ENCODE peak calls at places on chromosomes 3 and 15, in five cellular contexts. L is mammary epithelial cell, W is epithelial cell of esophagus, Y is SJSA1, F is lower lobe of right lung. A is an unnamed sample.

GRCh38 chr3:157369712-157370447 is 66.8 kb upstream of the PTX3 start:
- DNase-seq in L (no peak), W (no peak), Y (no peak), F (no peak), A (no peak)

GRCh38 chr15:52438047-52438446 is 90.6 kb downstream of the MYO5A start:
- DNase-seq in L (no peak), W (peak; percentile 74), Y (no peak), F (no peak), A (peak; percentile 49)

GRCh38 chr15:33132722-33133345 is 61.7 kb downstream of the FMN1 start:
- DNase-seq in L (peak; percentile 92), W (peak; percentile 95), Y (no peak), F (no peak), A (no peak)

GRCh38 chr15:78415284-78415683 is 22.7 kb upstream of the IREB2 start:
- DNase-seq in L (peak; percentile 22), W (peak; percentile 54), Y (no peak), F (no peak), A (no peak)

GRCh38 chr15:57364282-57365007 is 11.9 kb upstream of the CGNL1 start:
- DNase-seq in L (no peak), W (no peak), Y (no peak), F (no peak), A (peak; percentile 53)

GRCh38 chr3:12662593-12663310 is 1.2 kb downstream of the RAF1 start:
- DNase-seq in L (peak; percentile 75), W (peak; percentile 82), Y (peak; percentile 46), F (peak; percentile 54), A (peak; percentile 48)

GRCh38 chr3:103056953-103057450 is 622.2 kb downstream of the ZPLD1 start:
- DNase-seq in L (no peak), W (no peak), Y (no peak), F (no peak), A (no peak)

GRCh38 chr15:41798607-41799487 is 24.6 kb downstream of the MAPKBP1 start:
- DNase-seq in L (no peak), W (no peak), Y (no peak), F (no peak), A (no peak)

GRCh38 chr3:79016587-79017380 is 751.0 kb downstream of the ROBO1 start:
- DNase-seq in L (peak; percentile 37), W (peak; percentile 30), Y (no peak), F (no peak), A (no peak)

GRCh38 chr3:53221827-53222182 is 34.0 kb downstream of the TKT start:
- DNase-seq in L (no peak), W (no peak), Y (no peak), F (peak; percentile 9), A (peak; percentile 5)

GRCh38 chr15:31569836-31570235 is 243.2 kb downstream of the KLF13 start:
- DNase-seq in L (no peak), W (no peak), Y (no peak), F (no peak), A (no peak)

GRCh38 chr15:96264801-96265515 is 65.5 kb upstream of the NR2F2 start:
- DNase-seq in L (peak; percentile 81), W (peak; percentile 53), Y (peak; percentile 59), F (no peak), A (no peak)

GRCh38 chr3:52522651-52523251 is 10.9 kb downstream of the NT5DC2 start:
- DNase-seq in L (no peak), W (no peak), Y (no peak), F (peak; percentile 37), A (peak; percentile 30)

GRCh38 chr15:26628879-26629529 is 143.9 kb downstream of the GABRB3 start:
- DNase-seq in L (no peak), W (peak; percentile 50), Y (no peak), F (peak; percentile 85), A (no peak)

GRCh38 chr3:122577409-122578028 is at the start of gene PARP15:
- DNase-seq in L (no peak), W (no peak), Y (no peak), F (peak; percentile 51), A (no peak)

GRCh38 chr3:39137991-39138803 is 15.2 kb downstream of the CSRNP1 start:
- DNase-seq in L (no peak), W (no peak), Y (no peak), F (no peak), A (no peak)

GRCh38 chr3:178474526-178474925 is 61.7 kb upstream of the KCNMB2 start:
- DNase-seq in L (no peak), W (no peak), Y (no peak), F (no peak), A (no peak)

GRCh38 chr3:157354722-157355121 is 81.9 kb upstream of the PTX3 start:
- DNase-seq in L (no peak), W (peak; percentile 30), Y (no peak), F (no peak), A (no peak)

GRCh38 chr3:10505050-10505790 is at the start of gene ATP2B2:
- DNase-seq in L (no peak), W (no peak), Y (no peak), F (no peak), A (no peak)

GRCh38 chr3:52606373-52607085 is 70.1 kb downstream of the UQCC5 start:
- DNase-seq in L (peak; percentile 92), W (peak; percentile 95), Y (no peak), F (no peak), A (no peak)

GRCh38 chr3:78895528-78895927 is 872.3 kb downstream of the ROBO1 start:
- DNase-seq in L (no peak), W (no peak), Y (no peak), F (no peak), A (no peak)

GRCh38 chr3:57746156-57747125 is 9.7 kb upstream of the SLMAP start:
- DNase-seq in L (no peak), W (no peak), Y (no peak), F (no peak), A (no peak)

GRCh38 chr3:195903950-195904290 is 4.4 kb downstream of the TNK2 start:
- DNase-seq in L (no peak), W (no peak), Y (no peak), F (peak; percentile 36), A (peak; percentile 3)

GRCh38 chr3:122942937-122943827 is 84.4 kb downstream of the SEMA5B start:
- DNase-seq in L (peak; percentile 52), W (peak; percentile 72), Y (peak; percentile 74), F (peak; percentile 78), A (no peak)

GRCh38 chr3:80997622-80998021 is 763.8 kb downstream of the GBE1 start:
- DNase-seq in L (no peak), W (no peak), Y (no peak), F (no peak), A (no peak)

GRCh38 chr3:172127929-172128580 is 88.7 kb downstream of the FNDC3B start:
- DNase-seq in L (no peak), W (no peak), Y (no peak), F (no peak), A (no peak)

GRCh38 chr3:15932348-15933300 is 134.8 kb upstream of the ANKRD28 start:
- DNase-seq in L (no peak), W (no peak), Y (no peak), F (no peak), A (no peak)

GRCh38 chr3:188358787-188359493 is 205.0 kb downstream of the LPP start:
- DNase-seq in L (no peak), W (no peak), Y (no peak), F (no peak), A (no peak)

GRCh38 chr15:95291878-95292472 is 1038.5 kb upstream of the NR2F2 start:
- DNase-seq in L (peak; percentile 27), W (peak; percentile 63), Y (no peak), F (no peak), A (no peak)

GRCh38 chr3:32176989-32177701 is 61.3 kb upstream of the CMTM8 start:
- DNase-seq in L (peak; percentile 75), W (peak; percentile 76), Y (no peak), F (no peak), A (no peak)

GRCh38 chr15:89043031-89044002 is 44.9 kb upstream of the ABHD2 start:
- DNase-seq in L (no peak), W (no peak), Y (no peak), F (no peak), A (no peak)

GRCh38 chr3:48434591-48435222 is 4.8 kb upstream of the PLXNB1 start:
- DNase-seq in L (no peak), W (no peak), Y (peak; percentile 39), F (no peak), A (peak; percentile 24)

GRCh38 chr3:123258811-123259420 is 57.2 kb downstream of the SEC22A start:
- DNase-seq in L (peak; percentile 41), W (peak; percentile 61), Y (no peak), F (no peak), A (no peak)

GRCh38 chr3:19739504-19739903 is 194.5 kb downstream of the EFHB start:
- DNase-seq in L (no peak), W (no peak), Y (no peak), F (no peak), A (no peak)

GRCh38 chr3:30393079-30393478 is 213.3 kb upstream of the TGFBR2 start:
- DNase-seq in L (no peak), W (no peak), Y (no peak), F (no peak), A (no peak)

GRCh38 chr15:98727115-98728040 is 79.0 kb downstream of the IGF1R start:
- DNase-seq in L (peak; percentile 95), W (peak; percentile 95), Y (peak; percentile 99), F (peak; percentile 87), A (no peak)

GRCh38 chr3:195893916-195894315 is 14.4 kb downstream of the TNK2 start:
- DNase-seq in L (no peak), W (no peak), Y (no peak), F (no peak), A (no peak)

GRCh38 chr15:79198461-79198860 is 84.1 kb upstream of the ANKRD34C start:
- DNase-seq in L (no peak), W (no peak), Y (no peak), F (no peak), A (no peak)